ENCODE peak calls at places on chromosomes 7 and 10, in ten cellular contexts. K is IMR-90; F is OCI-LY7; H is CD8-positive, alpha-beta T cell; B is heart right ventricle; Z is mucosa of descending colon; I is body of pancreas; D is MM.1S; A is naive thymus-derived CD4-positive, alpha-beta T cell; X is esophagus squamous epithelium. J is an unnamed sample.

GRCh38 chr7:69564454-69565417 is 33.5 kb upstream of the AUTS2 start:
- DNase-seq in K (no peak), F (peak; percentile 48), H (no peak), B (peak; percentile 26), Z (no peak), I (no peak), D (no peak), A (no peak), X (no peak), J (no peak)

GRCh38 chr10:5611899-5612680 is 54.3 kb downstream of the ASB13 start:
- DNase-seq in K (no peak), F (no peak), H (no peak), B (no peak), Z (no peak), I (no peak), D (no peak), A (no peak), X (no peak), J (no peak)

GRCh38 chr10:109984013-109984412 is 23.8 kb upstream of the ADD3 start:
- DNase-seq in K (no peak), F (no peak), H (no peak), B (no peak), Z (no peak), I (no peak), D (no peak), A (no peak), X (no peak), J (no peak)

GRCh38 chr10:62037890-62038608 is 136.6 kb downstream of the ARID5B start:
- DNase-seq in K (no peak), F (no peak), H (no peak), B (no peak), Z (no peak), I (no peak), D (no peak), A (no peak), X (no peak), J (no peak)

GRCh38 chr7:46071076-46071475 is 150.0 kb upstream of the IGFBP3 start:
- DNase-seq in K (no peak), F (no peak), H (no peak), B (no peak), Z (no peak), I (no peak), D (no peak), A (no peak), X (no peak), J (no peak)

GRCh38 chr7:78221961-78222751 is 423.6 kb downstream of the PHTF2 start:
- DNase-seq in K (peak; percentile 78), F (peak; percentile 48), H (no peak), B (no peak), Z (no peak), I (no peak), D (no peak), A (no peak), X (no peak), J (no peak)

GRCh38 chr7:43248961-43249807 is 136.7 kb downstream of the HECW1 start:
- DNase-seq in K (peak; percentile 77), F (no peak), H (no peak), B (no peak), Z (peak; percentile 77), I (no peak), D (no peak), A (no peak), X (no peak), J (no peak)

GRCh38 chr10:133224076-133224475 is 5.9 kb upstream of the UTF1 start:
- DNase-seq in K (no peak), F (no peak), H (no peak), B (no peak), Z (no peak), I (no peak), D (no peak), A (no peak), X (no peak), J (no peak)

GRCh38 chr10:28250358-28250757 is 52.5 kb downstream of the MPP7 start:
- DNase-seq in K (peak; percentile 66), F (no peak), H (no peak), B (no peak), Z (no peak), I (no peak), D (no peak), A (no peak), X (no peak), J (no peak)

GRCh38 chr7:101172005-101172853 is 6.9 kb upstream of the VGF start:
- DNase-seq in K (no peak), F (peak; percentile 53), H (no peak), B (no peak), Z (no peak), I (no peak), D (peak; percentile 41), A (no peak), X (no peak), J (no peak)

GRCh38 chr7:149720372-149721083 is 52.9 kb downstream of the ZNF467 start:
- DNase-seq in K (no peak), F (no peak), H (no peak), B (peak; percentile 84), Z (no peak), I (peak; percentile 80), D (no peak), A (peak; percentile 13), X (no peak), J (peak; percentile 90)

GRCh38 chr7:102106625-102107024 is 180.0 kb upstream of the SH2B2 start:
- DNase-seq in K (no peak), F (no peak), H (no peak), B (no peak), Z (no peak), I (no peak), D (no peak), A (no peak), X (no peak), J (no peak)

GRCh38 chr10:110141747-110142625 is 65.4 kb upstream of the MXI1 start:
- DNase-seq in K (no peak), F (no peak), H (no peak), B (peak; percentile 44), Z (no peak), I (peak; percentile 78), D (no peak), A (no peak), X (no peak), J (peak; percentile 66)

DNA sequence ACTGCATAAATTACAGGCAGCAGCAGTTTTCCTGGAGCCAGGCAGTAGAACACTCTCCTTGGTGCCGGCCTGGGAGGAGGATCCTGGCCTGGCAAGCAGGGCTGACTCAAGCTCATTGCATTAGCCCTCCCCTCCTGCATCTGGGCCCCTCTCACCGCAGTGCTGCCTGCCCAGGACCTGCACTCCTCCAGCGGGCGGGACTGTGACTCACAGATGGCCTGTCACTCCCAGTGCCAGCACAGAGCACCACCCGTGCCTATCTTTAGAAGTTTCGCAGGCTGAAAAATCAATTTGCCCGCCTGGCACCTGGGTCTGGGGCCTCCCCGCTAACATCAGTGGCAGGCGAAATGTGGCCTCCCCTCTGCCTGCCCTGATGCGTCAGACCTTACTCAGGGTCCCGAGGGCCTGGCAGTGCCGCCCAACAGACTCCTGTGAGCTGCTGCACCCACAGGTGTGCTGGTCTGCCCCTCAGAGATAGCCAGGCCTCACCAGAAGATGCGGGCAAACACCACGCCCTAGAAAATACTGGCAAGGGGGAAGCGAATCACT is 123.8 kb downstream of the KCNMA1 start:
- DNase-seq in K (peak; percentile 91), F (no peak), H (no peak), B (peak; percentile 18), Z (peak; percentile 72), I (peak; percentile 70), D (no peak), A (no peak), X (no peak), J (no peak)
- H3K4me3 ChIP-seq in K (no peak overlapping the region), F (no peak overlapping the region), H (no peak overlapping the region), B (no peak overlapping the region), Z (no peak overlapping the region), I (no peak overlapping the region), D (no peak overlapping the region), A (no peak overlapping the region), X (no peak overlapping the region), J (no peak overlapping the region)

GRCh38 chr10:15562116-15562515 is 157.6 kb downstream of the ITGA8 start:
- DNase-seq in K (no peak), F (no peak), H (no peak), B (no peak), Z (no peak), I (no peak), D (no peak), A (no peak), X (no peak), J (no peak)

GRCh38 chr10:15563161-15563715 is 156.5 kb downstream of the ITGA8 start:
- DNase-seq in K (no peak), F (no peak), H (no peak), B (no peak), Z (no peak), I (no peak), D (no peak), A (no peak), X (no peak), J (no peak)

GRCh38 chr10:15567952-15568351 is 151.8 kb downstream of the ITGA8 start:
- DNase-seq in K (no peak), F (no peak), H (no peak), B (no peak), Z (no peak), I (no peak), D (no peak), A (no peak), X (no peak), J (no peak)

GRCh38 chr10:15558136-15558535 is 161.6 kb downstream of the ITGA8 start:
- DNase-seq in K (peak; percentile 69), F (no peak), H (no peak), B (no peak), Z (no peak), I (no peak), D (no peak), A (no peak), X (no peak), J (no peak)

GRCh38 chr10:15562578-15562977 is 157.1 kb downstream of the ITGA8 start:
- DNase-seq in K (no peak), F (no peak), H (no peak), B (no peak), Z (no peak), I (no peak), D (no peak), A (no peak), X (no peak), J (no peak)
- H3K4me1 ChIP-seq in K (peaks cover 7% of the 10 kb centered on the region), F (no peaks in the 10 kb centered on the region), H (no peaks in the 10 kb centered on the region), B (no peaks in the 10 kb centered on the region), Z (no peaks in the 10 kb centered on the region), I (no peaks in the 10 kb centered on the region), D (no peaks in the 10 kb centered on the region), A (no peaks in the 10 kb centered on the region), X (no peaks in the 10 kb centered on the region), J (no peaks in the 10 kb centered on the region)

DNA sequence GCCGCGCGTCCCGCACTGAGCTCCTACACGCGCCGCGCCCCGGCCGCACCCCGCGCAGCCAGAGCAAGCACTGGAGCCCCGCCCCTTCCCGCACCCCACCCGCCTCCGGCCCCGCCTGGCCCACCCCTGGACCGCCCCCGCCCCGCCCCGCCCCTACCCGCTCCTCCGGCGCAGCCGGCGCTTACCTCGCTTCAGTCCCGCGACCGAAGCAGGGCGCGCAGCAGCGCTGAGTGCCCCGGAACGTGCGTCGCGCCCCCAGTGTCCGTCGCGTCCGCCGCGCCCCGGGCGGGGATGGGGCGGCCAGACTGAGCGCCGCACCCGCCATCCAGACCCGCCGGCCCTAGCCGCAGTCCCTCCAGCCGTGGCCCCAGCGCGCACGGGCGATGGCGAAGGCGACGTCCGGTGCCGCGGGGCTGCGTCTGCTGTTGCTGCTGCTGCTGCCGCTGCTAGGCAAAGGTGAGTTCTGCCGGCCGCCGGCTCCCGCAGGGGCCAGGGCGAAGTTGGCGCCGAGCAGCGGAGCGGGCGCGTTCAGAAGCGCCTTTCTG is at the start of gene RET:
- DNase-seq in K (no peak), F (no peak), H (no peak), B (peak; percentile 18), Z (peak; percentile 56), I (peak; percentile 17), D (no peak), A (peak; percentile 59), X (no peak), J (peak; percentile 60)
- H3K4me3 ChIP-seq in K (peak within 1 kb of the TSS; percentile 12), F (no peak within 1 kb of the TSS), H (no peak within 1 kb of the TSS), B (peak within 1 kb of the TSS; percentile 54), Z (no peak within 1 kb of the TSS), I (no peak within 1 kb of the TSS), D (no peak within 1 kb of the TSS), A (no peak within 1 kb of the TSS), X (peak within 1 kb of the TSS; percentile 39), J (peak within 1 kb of the TSS; percentile 68)

GRCh38 chr7:131654249-131654558 is 97.8 kb upstream of the PODXL start:
- DNase-seq in K (no peak), F (no peak), H (no peak), B (no peak), Z (no peak), I (no peak), D (no peak), A (no peak), X (no peak), J (no peak)
- H3K4me1 ChIP-seq in K (no peaks in the 10 kb centered on the region), F (no peaks in the 10 kb centered on the region), H (no peaks in the 10 kb centered on the region), B (peaks cover 37% of the 10 kb centered on the region), Z (no peaks in the 10 kb centered on the region), I (no peaks in the 10 kb centered on the region), D (no peaks in the 10 kb centered on the region), A (no peaks in the 10 kb centered on the region), X (no peaks in the 10 kb centered on the region), J (peaks cover 43% of the 10 kb centered on the region)

J was measured in left ventricle myocardium inferior.